ENCODE peak calls at places on chromosome 13, in nine cellular contexts. G, D, X, J, Z, Q, F, S and W are unnamed samples.
A peak's percentile ranks its signal among the peaks of the same experiment; 100 is the strongest.

GRCh38 chr13:23628765-23629565 is 58.8 kb downstream of the TNFRSF19 start:
- DNase-seq in G (no peak), D (peak; percentile 44), X (no peak), J (peak; percentile 80), Z (no peak), Q (no peak), F (no peak), S (no peak), W (no peak)

GRCh38 chr13:27442797-27443196 is 7.6 kb downstream of the MTIF3 start:
- DNase-seq in G (no peak), D (no peak), X (no peak), J (no peak), Z (no peak), Q (no peak), F (no peak), S (no peak), W (no peak)

GRCh38 chr13:51825165-51825592 is 19.8 kb downstream of the TMEM272 start:
- DNase-seq in G (no peak), D (peak; percentile 65), X (no peak), J (peak; percentile 92), Z (no peak), Q (no peak), F (no peak), S (no peak), W (peak; percentile 25)

GRCh38 chr13:32734511-32734910 is 148.3 kb downstream of the PDS5B start:
- DNase-seq in G (peak; percentile 62), D (peak; percentile 80), X (no peak), J (peak; percentile 53), Z (peak; percentile 82), Q (peak; percentile 31), F (no peak), S (peak; percentile 94), W (peak; percentile 90)

GRCh38 chr13:42820450-42820849 is 39.1 kb downstream of the FAM216B start:
- DNase-seq in G (no peak), D (no peak), X (no peak), J (peak; percentile 57), Z (no peak), Q (no peak), F (no peak), S (no peak), W (no peak)

GRCh38 chr13:30892966-30893365 is 13.1 kb upstream of the MEDAG start:
- DNase-seq in G (no peak), D (peak; percentile 35), X (peak; percentile 18), J (peak; percentile 75), Z (no peak), Q (no peak), F (no peak), S (no peak), W (peak; percentile 23)

GRCh38 chr13:21033866-21034601 is 27.4 kb downstream of the LATS2 start:
- DNase-seq in G (peak; percentile 53), D (peak; percentile 72), X (no peak), J (peak; percentile 21), Z (peak; percentile 29), Q (no peak), F (no peak), S (no peak), W (peak; percentile 36)

GRCh38 chr13:46552302-46552680 is 679 bp upstream of the LRCH1 start:
- DNase-seq in G (no peak), D (no peak), X (no peak), J (no peak), Z (no peak), Q (no peak), F (no peak), S (no peak), W (no peak)

GRCh38 chr13:105597573-105597972 is 937.9 kb downstream of the EFNB2 start:
- DNase-seq in G (no peak), D (no peak), X (no peak), J (no peak), Z (no peak), Q (no peak), F (no peak), S (no peak), W (peak; percentile 20)

GRCh38 chr13:105599477-105600037 is 935.9 kb downstream of the EFNB2 start:
- DNase-seq in G (no peak), D (peak; percentile 57), X (no peak), J (no peak), Z (no peak), Q (no peak), F (no peak), S (no peak), W (no peak)

GRCh38 chr13:105603283-105603682 is 932.2 kb downstream of the EFNB2 start:
- DNase-seq in G (no peak), D (no peak), X (no peak), J (no peak), Z (no peak), Q (no peak), F (no peak), S (no peak), W (no peak)

GRCh38 chr13:105598551-105598950 is 936.9 kb downstream of the EFNB2 start:
- DNase-seq in G (peak; percentile 74), D (peak; percentile 90), X (no peak), J (peak; percentile 29), Z (no peak), Q (no peak), F (no peak), S (peak; percentile 14), W (no peak)
- TF ChIP-seq CTCF in G (no peak), D (no peak), X (no peak), J (no peak), Z (no peak), Q (no peak), F (no peak), S (no peak), W (no peak)

DNA sequence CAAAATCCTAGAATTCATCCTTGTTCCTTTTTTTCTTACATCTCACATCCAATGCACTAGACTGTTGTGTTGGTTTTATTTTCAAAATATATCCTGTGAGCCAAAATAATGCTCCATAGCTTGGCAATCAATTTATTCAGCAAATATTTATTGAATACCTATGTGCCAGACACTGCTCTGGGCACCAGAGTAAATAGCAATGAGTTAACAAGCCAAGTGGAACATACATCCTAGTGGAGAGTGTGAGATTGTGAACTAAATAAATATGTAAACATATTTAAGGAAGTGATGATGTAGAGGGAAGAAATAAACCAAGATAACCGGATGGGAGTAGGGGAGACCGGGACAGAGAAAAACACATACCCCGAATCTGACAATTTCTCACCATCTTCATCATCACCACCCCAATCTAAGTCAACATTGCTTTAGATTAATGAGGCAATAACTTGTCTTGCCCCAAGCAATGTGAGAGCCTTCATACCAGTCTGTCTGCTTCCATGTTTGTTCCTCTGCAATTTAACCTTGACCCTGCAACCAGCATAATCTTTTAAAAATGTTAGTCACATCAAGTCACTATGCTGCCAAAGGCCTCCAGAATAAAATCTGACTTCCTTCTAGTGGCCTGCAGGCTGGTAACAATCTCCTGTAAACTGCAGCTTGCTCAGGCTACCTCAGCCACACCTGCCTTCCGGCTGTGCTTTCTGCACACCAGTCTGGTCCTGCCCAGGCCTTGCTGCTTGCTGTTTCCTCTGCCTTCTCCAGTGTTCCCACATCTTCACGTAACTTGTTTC is 199.2 kb downstream of the DLEU7 start:
- DNase-seq in G (no peak), D (no peak), X (no peak), J (no peak), Z (peak; percentile 96), Q (no peak), F (no peak), S (peak; percentile 95), W (peak; percentile 97)
- TF ChIP-seq CTCF in G (no peak), D (no peak), X (no peak), J (no peak), Z (no peak), Q (no peak), F (no peak), S (no peak), W (peak; percentile 1)

GRCh38 chr13:35086667-35087066 is 144.6 kb downstream of the NBEA start:
- DNase-seq in G (peak; percentile 22), D (peak; percentile 20), X (no peak), J (no peak), Z (peak; percentile 47), Q (no peak), F (no peak), S (peak; percentile 66), W (peak; percentile 41)
- TF ChIP-seq CTCF in G (no peak), D (no peak), X (no peak), J (no peak), Z (no peak), Q (no peak), F (no peak), S (no peak), W (no peak)

DNA sequence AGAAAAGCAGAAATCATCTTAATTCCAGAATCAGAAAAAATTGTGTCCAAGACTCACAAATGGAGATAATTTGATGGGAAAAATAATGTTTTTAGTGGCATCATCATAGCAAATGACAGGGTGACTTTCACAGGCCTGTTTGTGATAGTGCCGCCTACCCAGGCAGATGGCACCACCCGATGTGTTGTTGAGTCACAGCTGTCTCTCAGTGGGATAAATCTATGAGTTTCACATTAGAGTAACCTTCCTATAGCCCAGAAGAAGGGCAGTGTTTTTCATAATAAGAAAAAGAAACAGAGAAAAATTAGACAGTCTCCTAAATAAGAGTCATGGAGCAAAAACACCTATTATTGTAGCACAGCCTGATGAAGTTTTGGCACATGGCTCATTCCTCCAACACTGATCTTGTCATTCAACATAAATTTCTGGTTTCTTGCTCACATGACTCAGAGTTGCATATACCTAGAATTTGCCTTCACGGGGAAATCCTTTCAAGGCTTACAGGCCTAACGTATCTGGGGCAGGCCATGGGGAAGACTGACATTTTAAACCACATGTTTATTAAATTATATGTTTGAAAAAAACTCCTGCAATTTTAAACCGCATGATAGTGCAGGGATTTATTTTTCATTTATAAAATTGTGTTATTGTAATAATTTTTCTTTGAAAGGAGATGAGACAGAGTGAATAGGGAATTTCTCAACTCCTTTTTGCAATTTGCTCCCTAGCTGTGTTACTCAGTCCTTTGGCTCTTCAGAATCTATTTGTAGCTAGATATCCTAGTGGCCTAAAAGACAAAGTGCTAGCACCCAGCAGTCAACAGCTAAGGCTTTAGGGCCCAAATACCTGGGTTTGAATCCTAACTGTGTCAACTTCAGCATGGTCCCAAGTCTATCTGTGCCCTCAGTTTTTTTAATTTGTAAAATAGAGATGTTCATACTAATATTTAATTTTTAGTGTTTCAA is 393.7 kb downstream of the NDFIP2 start:
- DNase-seq in G (no peak), D (peak; percentile 12), X (no peak), J (no peak), Z (peak; percentile 87), Q (no peak), F (no peak), S (peak; percentile 42), W (peak; percentile 69)
- TF ChIP-seq CTCF in G (no peak), D (no peak), X (no peak), J (no peak), Z (peak; percentile 17), Q (no peak), F (no peak), S (no peak), W (no peak)